ENCODE peak calls at places on chromosomes 4 and X, in nine cellular contexts. Z is GM23338, A is astrocyte of the spinal cord, U is brain microvascular endothelial cell, I is PC-9, B is spleen, X is IMR-90, J is sigmoid colon, O is epithelial cell of esophagus. R is an unnamed sample.

GRCh38 chrX:17638731-17639130 is 98.6 kb upstream of the SCML1 start:
- DNase-seq in Z (no peak), A (no peak), U (no peak), I (no peak), B (no peak), X (no peak), J (no peak), O (no peak), R (no peak)

GRCh38 chr4:146978641-146979040 is 33.0 kb upstream of the TTC29 start:
- DNase-seq in Z (no peak), A (no peak), U (no peak), I (no peak), B (no peak), X (no peak), J (no peak), O (peak), R (no peak)

GRCh38 chrX:134480061-134480460 is 20.1 kb downstream of the HPRT1 start:
- DNase-seq in Z (no peak), A (no peak), U (no peak), I (no peak), B (no peak), X (peak), J (no peak), O (peak), R (no peak)

GRCh38 chrX:31981546-31982062 is 909.8 kb upstream of the FTHL17 start:
- DNase-seq in Z (no peak), A (no peak), U (no peak), I (no peak), B (no peak), X (no peak), J (no peak), O (no peak), R (no peak)

GRCh38 chr4:163382178-163382869 is 38.6 kb downstream of the NPY5R start:
- DNase-seq in Z (no peak), A (no peak), U (no peak), I (no peak), B (no peak), X (no peak), J (no peak), O (no peak), R (no peak)

GRCh38 chr4:183987529-183987946 is 82.4 kb downstream of the STOX2 start:
- DNase-seq in Z (peak), A (peak), U (peak), I (peak), B (no peak), X (peak), J (peak), O (peak), R (peak)

GRCh38 chr4:171847751-171848150 is 34.5 kb downstream of the GALNTL6 start:
- DNase-seq in Z (no peak), A (no peak), U (peak), I (no peak), B (no peak), X (no peak), J (no peak), O (peak), R (no peak)

GRCh38 chrX:44330227-44330626 is 13.2 kb downstream of the EFHC2 start:
- DNase-seq in Z (no peak), A (no peak), U (no peak), I (no peak), B (no peak), X (no peak), J (no peak), O (no peak), R (no peak)

GRCh38 chr4:111991797-111992196 is 153.5 kb upstream of the FAM241A start:
- DNase-seq in Z (no peak), A (peak), U (peak), I (no peak), B (no peak), X (peak), J (no peak), O (peak), R (peak)

GRCh38 chrX:85004255-85004654 is 578 bp downstream of the APOOL start:
- DNase-seq in Z (no peak), A (peak), U (peak), I (peak), B (no peak), X (peak), J (no peak), O (peak), R (peak)

GRCh38 chrX:85003655-85004244 is at the start of gene APOOL:
- DNase-seq in Z (peak), A (peak), U (peak), I (peak), B (peak), X (peak), J (peak), O (peak), R (peak)

DNA sequence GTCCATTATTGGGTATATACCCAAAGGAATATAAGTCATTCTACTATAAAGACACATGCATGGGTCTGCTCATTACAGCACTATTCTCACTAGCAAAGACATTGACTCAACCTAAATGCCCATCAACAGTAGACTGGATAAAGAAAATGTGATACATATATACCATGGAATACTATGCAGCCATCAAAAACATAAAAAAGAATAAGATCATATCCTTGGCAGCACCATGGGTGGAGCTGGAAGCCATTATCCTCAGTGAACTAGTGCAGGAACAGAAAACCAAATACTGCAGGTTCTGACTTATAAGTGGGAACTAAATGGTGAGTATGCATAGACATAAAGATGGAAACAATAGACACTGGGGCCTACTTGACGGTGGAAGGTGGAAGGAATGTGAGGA is 2.3 kb upstream of the APOOL start:
- DNase-seq in Z (no peak), A (no peak), U (no peak), I (no peak), B (no peak), X (no peak), J (no peak), O (no peak), R (no peak)
- TF ChIP-seq CTCF in Z (no peak), A (no peak), U (no peak), I (no peak), B (no peak), X (no peak), J (no peak), O (no peak), R (no peak)

DNA sequence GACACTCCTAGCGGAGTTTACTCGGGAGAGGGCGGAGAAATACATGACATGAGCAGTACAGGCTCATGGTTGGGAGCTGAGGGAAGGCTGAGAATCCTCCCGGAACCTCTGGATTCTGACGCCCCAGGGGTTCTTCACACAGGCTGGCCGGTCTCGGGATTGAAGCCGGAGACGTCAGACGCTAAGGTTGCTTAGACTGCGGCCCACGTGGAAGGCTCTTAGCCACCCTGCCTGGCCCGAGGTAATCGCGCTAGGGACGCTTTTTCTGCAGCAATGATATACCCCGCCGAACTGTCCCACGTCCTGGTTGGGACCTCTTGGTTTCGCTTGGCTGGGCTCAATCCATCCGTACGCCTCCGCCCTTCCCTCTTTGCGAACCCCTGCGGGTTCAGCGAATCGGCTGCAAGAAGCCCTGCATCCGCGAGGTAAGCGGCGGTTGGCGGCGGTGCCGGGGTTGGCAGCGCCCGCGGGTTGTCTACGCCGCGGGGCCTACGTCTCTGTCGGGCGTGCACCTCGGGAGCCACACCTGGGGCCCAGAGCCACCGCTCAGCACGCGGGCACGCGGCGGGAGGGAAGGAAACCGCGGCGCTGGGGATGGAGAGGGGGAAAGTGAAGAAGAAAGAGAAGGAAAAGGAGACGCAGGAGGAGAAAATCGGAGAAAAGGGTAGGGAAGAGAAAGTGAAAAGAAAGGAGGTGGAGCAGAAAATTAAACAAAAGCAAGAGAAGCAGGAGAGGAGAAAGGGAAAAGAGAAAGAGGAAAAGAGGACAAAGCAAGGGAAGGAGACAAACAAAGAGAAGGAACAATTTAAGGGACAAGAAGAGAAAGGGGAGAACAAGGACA is at the start of gene ARL9:
- DNase-seq in Z (peak), A (peak), U (peak), I (no peak), B (peak), X (peak), J (peak), O (peak), R (no peak)
- H3K4me3 ChIP-seq in Z (peak), A (peak), U (peak), I (no peak), B (peak), X (peak), J (peak), O (peak), R (peak)

GRCh38 chr4:7843831-7844230 is 95.8 kb downstream of the AFAP1 start:
- DNase-seq in Z (no peak), A (no peak), U (no peak), I (no peak), B (no peak), X (no peak), J (no peak), O (no peak), R (no peak)

GRCh38 chr4:7847206-7847605 is 92.5 kb downstream of the AFAP1 start:
- DNase-seq in Z (no peak), A (no peak), U (no peak), I (no peak), B (no peak), X (no peak), J (peak), O (no peak), R (no peak)

GRCh38 chr4:7844247-7844991 is 95.2 kb downstream of the AFAP1 start:
- DNase-seq in Z (peak), A (peak), U (peak), I (peak), B (no peak), X (peak), J (peak), O (peak), R (no peak)

GRCh38 chr4:7842384-7843279 is 97.0 kb downstream of the AFAP1 start:
- DNase-seq in Z (no peak), A (peak), U (peak), I (peak), B (no peak), X (peak), J (peak), O (peak), R (peak)

DNA sequence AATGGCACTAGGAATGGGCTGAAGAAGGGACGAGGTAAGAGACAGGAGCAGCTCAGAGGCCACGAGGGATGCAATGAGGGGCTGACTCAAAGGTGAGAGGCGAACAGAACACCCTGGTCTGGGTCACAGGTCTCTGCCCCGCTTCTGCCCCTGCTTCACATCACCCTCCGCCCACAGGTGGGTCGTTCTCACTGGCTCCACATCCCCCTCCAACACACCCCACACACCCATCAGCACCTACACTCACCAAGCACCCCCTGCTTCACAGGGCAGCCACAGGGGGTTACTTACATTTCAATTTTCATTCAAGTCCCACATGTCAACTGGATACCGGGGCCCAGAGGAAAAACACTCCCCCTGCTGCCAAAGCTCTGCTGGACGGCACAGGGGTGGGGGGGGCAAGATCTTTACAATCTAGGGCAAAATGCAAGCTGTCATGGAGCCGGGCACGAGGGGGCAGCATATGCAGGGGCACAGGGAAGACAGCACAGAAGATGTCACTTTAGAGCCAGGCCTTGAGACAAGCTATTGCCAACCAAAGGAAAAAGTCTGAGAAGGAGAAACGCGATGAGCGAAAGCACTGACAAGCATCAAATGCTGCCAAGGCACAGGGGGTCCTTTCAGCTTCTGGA is 94.1 kb downstream of the AFAP1 start:
- DNase-seq in Z (peak), A (peak), U (no peak), I (no peak), B (no peak), X (no peak), J (peak), O (no peak), R (no peak)
- TF ChIP-seq CTCF in Z (no peak), A (peak), U (peak), I (no peak), B (no peak), X (peak), J (no peak), O (no peak), R (no peak)

GRCh38 chr4:7060346-7061150 is 7.3 kb downstream of the GRPEL1 start:
- DNase-seq in Z (no peak), A (no peak), U (no peak), I (no peak), B (no peak), X (no peak), J (peak), O (no peak), R (no peak)

GRCh38 chr4:7062816-7063215 is 5.0 kb downstream of the GRPEL1 start:
- DNase-seq in Z (no peak), A (no peak), U (no peak), I (no peak), B (no peak), X (no peak), J (no peak), O (no peak), R (no peak)

GRCh38 chr4:7061815-7062214 is 6.0 kb downstream of the GRPEL1 start:
- DNase-seq in Z (no peak), A (no peak), U (no peak), I (no peak), B (no peak), X (no peak), J (peak), O (no peak), R (no peak)

GRCh38 chr4:7058792-7059191 is 9.1 kb downstream of the GRPEL1 start:
- DNase-seq in Z (no peak), A (no peak), U (no peak), I (no peak), B (no peak), X (no peak), J (peak), O (no peak), R (no peak)

GRCh38 chr4:7059673-7060072 is 8.2 kb downstream of the GRPEL1 start:
- DNase-seq in Z (no peak), A (no peak), U (no peak), I (no peak), B (no peak), X (no peak), J (peak), O (no peak), R (no peak)
- H3K4me3 ChIP-seq in Z (no peak), A (no peak), U (no peak), I (no peak), B (no peak), X (no peak), J (no peak), O (no peak), R (no peak)

GRCh38 chr4:187993827-187994226 is 1.7 kb upstream of the ZFP42 start:
- DNase-seq in Z (peak), A (no peak), U (peak), I (no peak), B (no peak), X (peak), J (no peak), O (no peak), R (no peak)
- TF ChIP-seq CTCF in Z (peak), A (peak), U (peak), I (peak), B (no peak), X (peak), J (no peak), O (peak), R (peak)

GRCh38 chr4:81405900-81406401 is 65.8 kb downstream of the RASGEF1B start:
- DNase-seq in Z (peak), A (peak), U (peak), I (peak), B (no peak), X (peak), J (no peak), O (peak), R (peak)
- H3K4me3 ChIP-seq in Z (no peak), A (no peak), U (no peak), I (no peak), B (no peak), X (no peak), J (no peak), O (no peak), R (peak)

R was measured in epithelial cell of proximal tubule.